ENCODE peak calls at places on chromosomes 4 and X, in nine cellular contexts. N is activated T-helper 1 cell treated with Interleukin-2 at 50 U/mL for 16 hours; V is frontal cortex; J is stomach; E is bronchial epithelial cell; A is GM18507; L is ureter; G is ACHN; K is central memory CD4-positive, alpha-beta T cell. Q is an unnamed sample.

GRCh38 chrX:48631376-48632090 is 34.2 kb downstream of the WDR13 start:
- DNase-seq in N (peak), V (peak), J (peak), E (peak), A (peak), L (peak), G (peak), K (peak), Q (peak)

GRCh38 chr4:27096142-27096824 is 235.6 kb downstream of the STIM2 start:
- DNase-seq in N (no peak), V (no peak), J (no peak), E (no peak), A (no peak), L (no peak), G (no peak), K (no peak), Q (no peak)

GRCh38 chr4:187961171-187961570 is 34.4 kb upstream of the ZFP42 start:
- DNase-seq in N (no peak), V (no peak), J (no peak), E (no peak), A (no peak), L (no peak), G (no peak), K (no peak), Q (no peak)

GRCh38 chr4:80183196-80184052 is 13.9 kb upstream of the PRDM8 start:
- DNase-seq in N (no peak), V (no peak), J (no peak), E (no peak), A (no peak), L (peak), G (peak), K (no peak), Q (peak)

GRCh38 chr4:96654045-96654444 is 814.2 kb downstream of the PDHA2 start:
- DNase-seq in N (no peak), V (no peak), J (no peak), E (no peak), A (no peak), L (no peak), G (no peak), K (no peak), Q (no peak)

GRCh38 chrX:48466696-48467095 is 3.4 kb downstream of the SLC38A5 start:
- DNase-seq in N (no peak), V (no peak), J (no peak), E (no peak), A (no peak), L (no peak), G (no peak), K (no peak), Q (peak)

GRCh38 chr4:159549092-159549491 is 446.2 kb downstream of the RAPGEF2 start:
- DNase-seq in N (no peak), V (no peak), J (no peak), E (peak), A (no peak), L (no peak), G (no peak), K (no peak), Q (no peak)

GRCh38 chrX:117996918-117997480 is 119.6 kb downstream of the KLHL13 start:
- DNase-seq in N (no peak), V (peak), J (no peak), E (peak), A (no peak), L (no peak), G (peak), K (no peak), Q (no peak)

GRCh38 chr4:166941629-166942028 is 292.7 kb downstream of the SPOCK3 start:
- DNase-seq in N (no peak), V (no peak), J (no peak), E (peak), A (no peak), L (no peak), G (no peak), K (no peak), Q (no peak)

GRCh38 chr4:1204828-1205591 is 32.6 kb upstream of the SPON2 start:
- DNase-seq in N (no peak), V (no peak), J (peak), E (no peak), A (no peak), L (no peak), G (no peak), K (no peak), Q (no peak)

GRCh38 chr4:153595894-153596601 is 88.0 kb upstream of the TLR2 start:
- DNase-seq in N (no peak), V (no peak), J (no peak), E (peak), A (no peak), L (no peak), G (no peak), K (no peak), Q (peak)

GRCh38 chr4:117610706-117611308 is 423.5 kb upstream of the NDST3 start:
- DNase-seq in N (no peak), V (no peak), J (no peak), E (peak), A (no peak), L (no peak), G (no peak), K (no peak), Q (no peak)

GRCh38 chrX:675896-676295 is 45.3 kb downstream of the SHOX start:
- DNase-seq in N (no peak), V (no peak), J (no peak), E (no peak), A (no peak), L (no peak), G (no peak), K (no peak), Q (no peak)

GRCh38 chrX:281166-281999 is at the start of gene PLCXD1:
- DNase-seq in N (no peak), V (peak), J (peak), E (no peak), A (no peak), L (peak), G (no peak), K (no peak), Q (no peak)

GRCh38 chr4:8245879-8246833 is 23.4 kb upstream of the HTRA3 start:
- DNase-seq in N (no peak), V (no peak), J (no peak), E (no peak), A (no peak), L (no peak), G (no peak), K (no peak), Q (no peak)

GRCh38 chr4:186557486-186557885 is 2.1 kb upstream of the MTNR1A start:
- DNase-seq in N (no peak), V (no peak), J (no peak), E (peak), A (no peak), L (no peak), G (peak), K (no peak), Q (no peak)

GRCh38 chr4:133865606-133866327 is 335.8 kb downstream of the PABPC4L start:
- DNase-seq in N (no peak), V (no peak), J (no peak), E (peak), A (no peak), L (no peak), G (peak), K (no peak), Q (no peak)

GRCh38 chr4:150769235-150769634 is 187.3 kb downstream of the MAB21L2 start:
- DNase-seq in N (no peak), V (no peak), J (no peak), E (peak), A (no peak), L (no peak), G (peak), K (no peak), Q (no peak)

GRCh38 chrX:12946838-12947544 is 27.9 kb upstream of the TMSB4X start:
- DNase-seq in N (peak), V (peak), J (peak), E (peak), A (no peak), L (peak), G (peak), K (peak), Q (peak)

GRCh38 chr4:38674206-38675144 is 10.5 kb downstream of the KLF3 start:
- DNase-seq in N (no peak), V (no peak), J (no peak), E (no peak), A (no peak), L (no peak), G (peak), K (no peak), Q (no peak)

GRCh38 chr4:159600102-159600501 is 497.2 kb downstream of the RAPGEF2 start:
- DNase-seq in N (no peak), V (no peak), J (no peak), E (no peak), A (no peak), L (no peak), G (no peak), K (no peak), Q (no peak)

GRCh38 chrX:73581002-73581628 is 18.1 kb downstream of the CHIC1 start:
- DNase-seq in N (no peak), V (no peak), J (no peak), E (no peak), A (no peak), L (no peak), G (no peak), K (no peak), Q (no peak)

Q was measured in CD4-positive, CD25-positive, alpha-beta regulatory T cell.